ENCODE peak calls at places on chromosome 13, in four cellular contexts. B is Peyer's patch, W is body of pancreas, X is dorsolateral prefrontal cortex. K is an unnamed sample.
A peak's percentile ranks its signal among the peaks of the same experiment; 100 is the strongest.

GRCh38 chr13:81659984-81660383 is 1319.1 kb upstream of the SPRY2 start:
- DNase-seq in B (no peak), W (no peak), X (no peak), K (no peak)

GRCh38 chr13:42396901-42397670 is 125.1 kb downstream of the AKAP11 start:
- DNase-seq in B (no peak), W (no peak), X (no peak), K (no peak)

GRCh38 chr13:109773786-109774185 is 12.6 kb downstream of the IRS2 start:
- DNase-seq in B (no peak), W (no peak), X (no peak), K (no peak)

GRCh38 chr13:40146586-40147240 is 491.3 kb downstream of the COG6 start:
- DNase-seq in B (no peak), W (no peak), X (no peak), K (peak; percentile 13)

GRCh38 chr13:113176292-113176691 is 17.8 kb downstream of the PROZ start:
- DNase-seq in B (no peak), W (no peak), X (no peak), K (peak; percentile 37)

GRCh38 chr13:21043898-21044297 is 17.5 kb downstream of the LATS2 start:
- DNase-seq in B (no peak), W (no peak), X (no peak), K (no peak)

GRCh38 chr13:30466841-30467252 is 1.1 kb upstream of the HMGB1 start:
- DNase-seq in B (no peak), W (no peak), X (no peak), K (no peak)

GRCh38 chr13:36101157-36101556 is 30.0 kb downstream of the DCLK1 start:
- DNase-seq in B (no peak), W (no peak), X (no peak), K (no peak)

GRCh38 chr13:97492257-97492656 is 58.3 kb downstream of the RAP2A start:
- DNase-seq in B (no peak), W (no peak), X (no peak), K (no peak)

GRCh38 chr13:52414963-52415362 is 9.0 kb upstream of the THSD1 start:
- DNase-seq in B (no peak), W (no peak), X (no peak), K (no peak)

GRCh38 chr13:52921194-52921593 is 72.8 kb upstream of the PCDH8 start:
- DNase-seq in B (no peak), W (peak; percentile 19), X (no peak), K (no peak)

GRCh38 chr13:19845758-19846157 is 17.7 kb downstream of the ZMYM5 start:
- DNase-seq in B (no peak), W (peak; percentile 18), X (no peak), K (no peak)

GRCh38 chr13:20580257-20580656 is 13.3 kb downstream of the IFT88 start:
- DNase-seq in B (no peak), W (no peak), X (no peak), K (no peak)

GRCh38 chr13:43484432-43485225 is 302.1 kb downstream of the ENOX1 start:
- DNase-seq in B (no peak), W (peak; percentile 25), X (no peak), K (no peak)

GRCh38 chr13:31053098-31053497 is 108.6 kb downstream of the HSPH1 start:
- DNase-seq in B (no peak), W (no peak), X (no peak), K (no peak)

GRCh38 chr13:41696163-41697003 is 239.0 kb downstream of the RGCC start:
- DNase-seq in B (no peak), W (no peak), X (no peak), K (no peak)

GRCh38 chr13:60759499-60759898 is 362.5 kb downstream of the TDRD3 start:
- DNase-seq in B (no peak), W (peak; percentile 30), X (no peak), K (no peak)

GRCh38 chr13:63605403-63605802 is 2189.8 kb upstream of the PCDH20 start:
- DNase-seq in B (no peak), W (no peak), X (no peak), K (no peak)

GRCh38 chr13:30466358-30466714 is 600 bp upstream of the HMGB1 start:
- DNase-seq in B (no peak), W (no peak), X (no peak), K (no peak)

GRCh38 chr13:31749929-31750328 is 10.6 kb downstream of the RXFP2 start:
- DNase-seq in B (no peak), W (no peak), X (no peak), K (no peak)

GRCh38 chr13:44198826-44199225 is 174.8 kb upstream of the SERP2 start:
- DNase-seq in B (no peak), W (no peak), X (no peak), K (no peak)

GRCh38 chr13:40640845-40641458 is 25.5 kb downstream of the FOXO1 start:
- DNase-seq in B (no peak), W (no peak), X (no peak), K (peak; percentile 9)

GRCh38 chr13:26372747-26373146 is 118.8 kb downstream of the CDK8 start:
- DNase-seq in B (no peak), W (no peak), X (no peak), K (no peak)

GRCh38 chr13:55214851-55215345 is 1925.8 kb upstream of the PRR20A start:
- DNase-seq in B (no peak), W (no peak), X (no peak), K (no peak)

GRCh38 chr13:52022355-52022754 is 2.1 kb upstream of the UTP14C start:
- DNase-seq in B (no peak), W (no peak), X (no peak), K (no peak)

GRCh38 chr13:39284801-39285388 is 246.6 kb downstream of the NHLRC3 start:
- DNase-seq in B (no peak), W (no peak), X (no peak), K (no peak)

GRCh38 chr13:94595943-94596574 is at the start of gene TGDS:
- DNase-seq in B (peak; percentile 92), W (peak; percentile 95), X (peak; percentile 85), K (peak; percentile 81)
- H3K27ac ChIP-seq in B (peak within 1 kb of the TSS; percentile 83), W (peak within 1 kb of the TSS; percentile 74), X (peak within 1 kb of the TSS; percentile 36), K (peak within 1 kb of the TSS; percentile 68)

DNA sequence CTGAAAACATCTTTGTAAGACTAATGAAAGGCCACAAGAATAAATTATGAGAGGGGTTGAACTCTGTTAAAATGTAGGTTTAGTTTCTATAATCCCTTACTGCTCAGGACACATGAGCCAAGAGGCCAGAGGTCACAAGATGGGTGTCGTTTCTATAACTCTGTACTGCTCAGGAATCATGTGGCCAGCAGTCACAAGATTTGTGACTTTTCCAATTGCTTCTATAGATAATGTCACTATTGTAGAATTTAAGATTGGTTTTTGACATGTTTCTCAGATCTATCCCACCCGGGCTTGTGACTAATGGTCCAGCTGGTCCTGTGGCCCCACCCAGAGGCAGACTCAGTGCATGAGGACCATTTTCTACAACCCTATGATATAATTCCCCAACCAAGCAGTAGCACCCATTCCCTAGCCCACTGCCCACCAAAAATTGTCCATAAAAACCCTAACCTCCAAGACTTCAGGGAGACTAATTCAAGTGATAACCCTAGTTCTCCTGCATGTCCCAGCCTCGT is 662.0 kb upstream of the KLF12 start:
- DNase-seq in B (no peak), W (no peak), X (no peak), K (no peak)
- TF ChIP-seq CTCF in B (no peak), W (no peak), X (no peak), K (no peak)

GRCh38 chr13:28489536-28489935 is 5.4 kb downstream of the FLT1 start:
- DNase-seq in B (no peak), W (no peak), X (no peak), K (no peak)
- H3K27me3 ChIP-seq in B (peaks cover 26% of the 10 kb centered on the region), W (no peaks in the 10 kb centered on the region), X (peaks cover 60% of the 10 kb centered on the region), K (peaks cover 32% of the 10 kb centered on the region)

GRCh38 chr13:34017231-34017630 is 199.3 kb downstream of the RFC3 start:
- DNase-seq in B (no peak), W (no peak), X (no peak), K (no peak)
- H3K27ac ChIP-seq in B (no peak overlapping the region), W (no peak overlapping the region), X (no peak overlapping the region), K (no peak overlapping the region)

DNA sequence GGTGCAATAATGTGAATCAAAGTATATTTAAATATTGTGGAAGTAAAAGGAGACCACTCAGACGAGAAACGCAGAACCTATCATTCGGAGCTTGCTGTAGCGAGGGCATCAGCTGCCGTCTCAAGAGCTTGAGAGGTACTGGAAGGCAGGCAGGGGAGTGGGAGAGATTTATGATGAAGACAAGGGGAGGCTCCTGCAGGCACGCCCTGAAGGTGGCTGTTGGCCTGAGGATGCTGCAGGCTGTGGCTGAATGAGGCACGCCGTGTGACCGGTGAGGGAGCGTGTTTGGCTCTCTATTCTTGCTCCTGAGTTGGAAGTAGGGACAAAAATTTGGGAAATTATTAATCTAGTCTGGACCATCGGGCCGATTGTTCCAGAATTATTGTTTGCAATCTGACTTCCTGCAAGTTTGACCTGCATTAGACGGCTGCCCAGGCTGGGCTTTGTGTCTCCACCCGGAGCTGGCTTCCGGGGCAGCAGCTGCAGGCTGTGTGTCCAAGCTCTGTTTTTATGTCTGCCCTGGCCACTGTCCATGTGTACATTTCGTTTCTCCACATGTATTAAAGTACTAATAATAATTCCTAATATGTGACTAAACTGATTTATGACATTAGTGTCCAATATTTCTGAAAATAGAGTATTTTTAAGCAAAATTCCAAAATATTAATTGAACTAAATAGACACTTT is 91.1 kb upstream of the ANKRD10 start:
- DNase-seq in B (no peak), W (peak; percentile 80), X (no peak), K (no peak)
- TF ChIP-seq CTCF in B (no peak), W (no peak), X (no peak), K (no peak)

GRCh38 chr13:99965329-99966000 is 6.1 kb downstream of the ZIC5 start:
- DNase-seq in B (no peak), W (no peak), X (no peak), K (no peak)
- H3K27me3 ChIP-seq in B (peaks cover 48% of the 10 kb centered on the region), W (no peaks in the 10 kb centered on the region), X (peaks cover 60% of the 10 kb centered on the region), K (peaks cover 84% of the 10 kb centered on the region)

GRCh38 chr13:73662833-73663232 is 471.4 kb downstream of the KLF12 start:
- DNase-seq in B (no peak), W (no peak), X (no peak), K (no peak)
- H3K27ac ChIP-seq in B (no peak overlapping the region), W (no peak overlapping the region), X (no peak overlapping the region), K (no peak overlapping the region)

GRCh38 chr13:88729605-88730004 is 1058.4 kb downstream of the SLITRK5 start:
- DNase-seq in B (no peak), W (no peak), X (no peak), K (no peak)

GRCh38 chr13:88726075-88726474 is 1054.9 kb downstream of the SLITRK5 start:
- DNase-seq in B (no peak), W (no peak), X (no peak), K (no peak)
- TF ChIP-seq CTCF in B (no peak), W (no peak), X (no peak), K (no peak)